ENCODE peak calls at places on chromosomes 13 and 19, in six cellular contexts. One of them, this sample, is unnamed.

GRCh38 chr19:13255041-13255718 is 105.0 kb downstream of the IER2 start:
- DNase-seq in H9: no peak
- DNase-seq in mesendoderm: no peak
- DNase-seq in fibroblast of lung: no peak
- DNase-seq in OCI-LY7: no peak
- DNase-seq in K562: no peak
- DNase-seq in this sample: no peak

GRCh38 chr13:26457212-26457611 is 100.3 kb upstream of the WASF3 start:
- DNase-seq in H9: no peak
- DNase-seq in mesendoderm: no peak
- DNase-seq in fibroblast of lung: no peak
- DNase-seq in OCI-LY7: no peak
- DNase-seq in K562: no peak
- DNase-seq in this sample: no peak

GRCh38 chr19:10701955-10702307 is 692 bp downstream of the QTRT1 start:
- DNase-seq in H9: peak; percentile 65
- DNase-seq in mesendoderm: peak; percentile 77
- DNase-seq in fibroblast of lung: no peak
- DNase-seq in OCI-LY7: peak; percentile 66
- DNase-seq in K562: peak; percentile 68
- DNase-seq in this sample: peak; percentile 46

GRCh38 chr19:35729021-35729420 is 11.2 kb downstream of the KMT2B start:
- DNase-seq in H9: no peak
- DNase-seq in mesendoderm: no peak
- DNase-seq in fibroblast of lung: no peak
- DNase-seq in OCI-LY7: no peak
- DNase-seq in K562: no peak
- DNase-seq in this sample: no peak

GRCh38 chr13:83449666-83450395 is 432.4 kb downstream of the SLITRK1 start:
- DNase-seq in H9: no peak
- DNase-seq in mesendoderm: peak; percentile 9
- DNase-seq in fibroblast of lung: peak; percentile 45
- DNase-seq in OCI-LY7: no peak
- DNase-seq in K562: no peak
- DNase-seq in this sample: no peak

GRCh38 chr19:38653028-38653571 is 5.7 kb downstream of the ACTN4 start:
- DNase-seq in H9: no peak
- DNase-seq in mesendoderm: no peak
- DNase-seq in fibroblast of lung: peak; percentile 71
- DNase-seq in OCI-LY7: no peak
- DNase-seq in K562: no peak
- DNase-seq in this sample: peak; percentile 78

GRCh38 chr19:27962260-27962659 is 1250.7 kb downstream of the UQCRFS1 start:
- DNase-seq in H9: no peak
- DNase-seq in mesendoderm: no peak
- DNase-seq in fibroblast of lung: no peak
- DNase-seq in OCI-LY7: no peak
- DNase-seq in K562: no peak
- DNase-seq in this sample: no peak

GRCh38 chr19:12913011-12913561 is 6.0 kb downstream of the SYCE2 start:
- DNase-seq in H9: peak; percentile 71
- DNase-seq in mesendoderm: peak; percentile 72
- DNase-seq in fibroblast of lung: peak; percentile 80
- DNase-seq in OCI-LY7: no peak
- DNase-seq in K562: no peak
- DNase-seq in this sample: peak; percentile 75

GRCh38 chr19:53782698-53783097 is 41.4 kb downstream of the NLRP12 start:
- DNase-seq in H9: peak; percentile 62
- DNase-seq in mesendoderm: peak; percentile 36
- DNase-seq in fibroblast of lung: no peak
- DNase-seq in OCI-LY7: no peak
- DNase-seq in K562: no peak
- DNase-seq in this sample: no peak

GRCh38 chr13:79723462-79724116 is 242.6 kb downstream of the NDFIP2 start:
- DNase-seq in H9: no peak
- DNase-seq in mesendoderm: no peak
- DNase-seq in fibroblast of lung: no peak
- DNase-seq in OCI-LY7: no peak
- DNase-seq in K562: no peak
- DNase-seq in this sample: no peak

DNA sequence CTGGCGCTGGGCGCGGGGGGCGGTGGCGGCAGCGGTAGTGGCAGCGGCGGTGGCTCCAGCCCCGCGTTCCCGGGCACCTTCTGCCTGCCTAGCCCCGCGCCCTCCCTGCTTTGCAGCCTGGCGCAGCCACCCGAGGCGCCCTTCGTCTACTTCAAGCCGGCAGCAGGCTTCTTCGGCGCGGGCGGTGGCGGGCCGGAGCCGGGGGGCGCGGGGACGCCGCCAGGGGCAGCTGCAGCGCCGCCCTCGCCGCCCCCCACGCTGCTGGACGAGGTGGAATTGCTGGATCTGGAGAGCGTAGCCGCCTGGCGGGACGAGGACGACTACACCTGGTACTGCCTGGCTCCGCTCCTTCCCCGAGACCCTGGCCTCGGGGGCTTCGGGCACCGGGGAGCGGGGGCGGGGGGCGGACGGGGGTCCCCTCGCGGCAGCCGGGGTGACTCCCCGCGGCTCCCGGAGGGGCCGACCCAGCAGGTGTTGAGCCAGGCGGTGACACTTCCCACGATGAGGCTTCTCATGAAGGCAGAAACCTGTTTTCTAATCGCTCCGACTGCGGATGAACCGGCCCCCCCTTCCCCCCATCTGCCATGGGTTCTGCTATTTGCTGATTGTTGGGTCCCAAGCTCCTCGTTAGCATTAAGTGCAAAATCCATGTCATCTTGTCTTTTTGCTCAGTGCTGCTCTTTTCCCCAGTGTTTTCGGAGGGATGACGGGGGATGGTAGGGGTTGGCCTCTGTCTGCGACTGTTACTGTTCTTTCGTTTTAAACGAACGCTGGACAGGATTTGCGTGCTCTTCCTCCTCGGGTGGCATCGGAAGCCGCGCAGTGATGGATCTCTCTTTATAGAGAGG is 948 bp downstream of the SLAIN1 start:
- DNase-seq in H9: peak; percentile 57
- DNase-seq in mesendoderm: peak; percentile 53
- DNase-seq in fibroblast of lung: peak; percentile 5
- DNase-seq in OCI-LY7: peak; percentile 73
- DNase-seq in K562: no peak
- DNase-seq in this sample: peak; percentile 59
- H3K79me2 ChIP-seq in H9: peaks cover 8% of the 10 kb centered on the region
- H3K79me2 ChIP-seq in mesendoderm: no peaks in the 10 kb centered on the region
- H3K79me2 ChIP-seq in fibroblast of lung: no peaks in the 10 kb centered on the region
- H3K79me2 ChIP-seq in OCI-LY7: peaks cover 22% of the 10 kb centered on the region
- H3K79me2 ChIP-seq in K562: no peaks in the 10 kb centered on the region
- H3K79me2 ChIP-seq in this sample: peaks cover 23% of the 10 kb centered on the region

GRCh38 chr13:113621046-113621445 is 36.5 kb downstream of the TFDP1 start:
- DNase-seq in H9: no peak
- DNase-seq in mesendoderm: no peak
- DNase-seq in fibroblast of lung: no peak
- DNase-seq in OCI-LY7: no peak
- DNase-seq in K562: no peak
- DNase-seq in this sample: no peak
- H3K79me2 ChIP-seq in H9: no peaks in the 10 kb centered on the region
- H3K79me2 ChIP-seq in mesendoderm: peaks cover 25% of the 10 kb centered on the region
- H3K79me2 ChIP-seq in fibroblast of lung: peaks cover 29% of the 10 kb centered on the region
- H3K79me2 ChIP-seq in OCI-LY7: peaks cover 20% of the 10 kb centered on the region
- H3K79me2 ChIP-seq in K562: peaks cover 60% of the 10 kb centered on the region
- H3K79me2 ChIP-seq in this sample: peaks cover 35% of the 10 kb centered on the region

DNA sequence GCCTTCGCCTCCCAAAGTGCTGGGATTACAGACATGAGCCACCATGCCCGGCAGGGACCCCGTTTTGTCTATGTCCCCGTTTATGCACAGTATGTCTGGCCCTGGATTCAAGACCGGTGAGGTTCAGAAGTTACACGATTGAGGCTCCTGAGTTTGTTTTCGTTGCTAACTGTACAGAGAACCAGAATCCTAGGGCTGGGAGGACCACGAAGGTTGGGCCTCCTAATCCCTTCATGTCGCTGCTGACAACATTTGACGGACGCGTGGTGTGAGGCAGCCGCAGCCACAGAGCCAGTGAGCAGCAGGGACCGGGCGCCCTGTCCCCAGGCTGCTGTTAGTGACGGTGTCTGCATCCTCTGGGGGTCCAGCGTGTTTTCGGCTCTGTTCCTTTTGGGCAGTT is 91.4 kb downstream of the ATP11A start:
- DNase-seq in H9: no peak
- DNase-seq in mesendoderm: no peak
- DNase-seq in fibroblast of lung: no peak
- DNase-seq in OCI-LY7: no peak
- DNase-seq in K562: no peak
- DNase-seq in this sample: no peak
- H3K79me2 ChIP-seq in H9: no peaks in the 10 kb centered on the region
- H3K79me2 ChIP-seq in mesendoderm: no peaks in the 10 kb centered on the region
- H3K79me2 ChIP-seq in fibroblast of lung: no peaks in the 10 kb centered on the region
- H3K79me2 ChIP-seq in OCI-LY7: no peaks in the 10 kb centered on the region
- H3K79me2 ChIP-seq in K562: peaks cover 10% of the 10 kb centered on the region
- H3K79me2 ChIP-seq in this sample: peaks cover 67% of the 10 kb centered on the region

GRCh38 chr13:33279898-33280549 is 5.5 kb downstream of the STARD13 start:
- DNase-seq in H9: no peak
- DNase-seq in mesendoderm: peak; percentile 55
- DNase-seq in fibroblast of lung: peak; percentile 64
- DNase-seq in OCI-LY7: no peak
- DNase-seq in K562: no peak
- DNase-seq in this sample: peak; percentile 50
- H3K79me2 ChIP-seq in H9: no peaks in the 10 kb centered on the region
- H3K79me2 ChIP-seq in mesendoderm: no peaks in the 10 kb centered on the region
- H3K79me2 ChIP-seq in fibroblast of lung: peaks cover 98% of the 10 kb centered on the region
- H3K79me2 ChIP-seq in OCI-LY7: no peaks in the 10 kb centered on the region
- H3K79me2 ChIP-seq in K562: no peaks in the 10 kb centered on the region
- H3K79me2 ChIP-seq in this sample: peaks cover 76% of the 10 kb centered on the region

This sample was measured in hepatocyte.